ENCODE peak calls at places on chromosomes 13 and 19, in eight cellular contexts. O is colonic mucosa, A is cardiac fibroblast, F is heart left ventricle, V is BE2C, S is transverse colon, G is sigmoid colon, T is GM12865. K is an unnamed sample.

GRCh38 chr19:29311391-29311790 is 98.4 kb upstream of the UQCRFS1 start:
- DNase-seq in O (no peak), A (no peak), F (no peak), V (no peak), S (no peak), G (no peak), T (no peak), K (no peak)

GRCh38 chr19:10871711-10872550 is 578 bp downstream of the CARM1 start:
- DNase-seq in O (peak), A (peak), F (peak), V (peak), S (peak), G (peak), T (peak), K (no peak)

GRCh38 chr19:38255759-38256052 is 468 bp downstream of the PPP1R14A start:
- DNase-seq in O (peak), A (no peak), F (no peak), V (no peak), S (no peak), G (no peak), T (no peak), K (no peak)

GRCh38 chr13:51945149-51945548 is 66.1 kb downstream of the ATP7B start:
- DNase-seq in O (no peak), A (no peak), F (no peak), V (no peak), S (no peak), G (no peak), T (peak), K (no peak)

GRCh38 chr13:29439601-29440381 is 155.7 kb downstream of the SLC7A1 start:
- DNase-seq in O (no peak), A (no peak), F (no peak), V (no peak), S (no peak), G (no peak), T (no peak), K (no peak)

GRCh38 chr13:113486698-113487097 is 3.8 kb downstream of the DCUN1D2 start:
- DNase-seq in O (no peak), A (no peak), F (no peak), V (peak), S (no peak), G (no peak), T (no peak), K (no peak)

GRCh38 chr19:56837892-56838679 is 2.4 kb downstream of the PEG3 start:
- DNase-seq in O (peak), A (peak), F (peak), V (peak), S (peak), G (peak), T (no peak), K (no peak)

GRCh38 chr19:47186337-47187022 is 44.5 kb downstream of the BBC3 start:
- DNase-seq in O (no peak), A (no peak), F (no peak), V (no peak), S (peak), G (no peak), T (peak), K (no peak)

GRCh38 chr13:38301236-38301635 is 48.4 kb upstream of the UFM1 start:
- DNase-seq in O (no peak), A (no peak), F (no peak), V (no peak), S (no peak), G (no peak), T (no peak), K (no peak)

GRCh38 chr13:59318320-59318930 is 845.3 kb downstream of the DIAPH3 start:
- DNase-seq in O (peak), A (peak), F (peak), V (peak), S (peak), G (no peak), T (peak), K (peak)

GRCh38 chr13:26872444-26873173 is 112.0 kb upstream of the GPR12 start:
- DNase-seq in O (peak), A (peak), F (peak), V (peak), S (peak), G (no peak), T (peak), K (peak)

GRCh38 chr19:56637976-56638555 is 4.9 kb upstream of the SMIM17 start:
- DNase-seq in O (peak), A (peak), F (peak), V (peak), S (no peak), G (no peak), T (peak), K (peak)

GRCh38 chr13:94329754-94330551 is 149.5 kb downstream of the DCT start:
- DNase-seq in O (no peak), A (peak), F (peak), V (no peak), S (no peak), G (no peak), T (no peak), K (peak)

GRCh38 chr19:48258350-48258749 is 2.6 kb upstream of the CARD8 start:
- DNase-seq in O (no peak), A (peak), F (no peak), V (no peak), S (no peak), G (no peak), T (peak), K (no peak)

GRCh38 chr13:93963266-93964131 is 516.0 kb downstream of the DCT start:
- DNase-seq in O (no peak), A (peak), F (no peak), V (no peak), S (no peak), G (no peak), T (no peak), K (peak)

GRCh38 chr19:10289836-10290438 is at the start of gene ICAM5:
- DNase-seq in O (no peak), A (no peak), F (no peak), V (no peak), S (peak), G (no peak), T (peak), K (no peak)

GRCh38 chr19:18904334-18905057 is 8.5 kb upstream of the CERS1 start:
- DNase-seq in O (no peak), A (no peak), F (no peak), V (peak), S (no peak), G (no peak), T (no peak), K (no peak)

GRCh38 chr19:45451181-45451849 is 16.5 kb upstream of the FOSB start:
- DNase-seq in O (peak), A (peak), F (no peak), V (no peak), S (peak), G (peak), T (peak), K (no peak)

GRCh38 chr19:33752018-33752790 is 44.5 kb upstream of the KCTD15 start:
- DNase-seq in O (no peak), A (no peak), F (no peak), V (no peak), S (no peak), G (no peak), T (no peak), K (no peak)

GRCh38 chr13:108121406-108121805 is 93.9 kb downstream of the LIG4 start:
- DNase-seq in O (no peak), A (no peak), F (no peak), V (no peak), S (no peak), G (no peak), T (no peak), K (no peak)

GRCh38 chr19:16463341-16463990 is 8.3 kb downstream of the EPS15L1 start:
- DNase-seq in O (no peak), A (no peak), F (no peak), V (no peak), S (no peak), G (no peak), T (no peak), K (no peak)

GRCh38 chr13:78468546-78469060 is 134.7 kb downstream of the POU4F1 start:
- DNase-seq in O (no peak), A (no peak), F (no peak), V (no peak), S (no peak), G (no peak), T (no peak), K (no peak)

GRCh38 chr13:47426126-47426849 is 529.4 kb upstream of the HTR2A start:
- DNase-seq in O (peak), A (peak), F (peak), V (no peak), S (peak), G (peak), T (no peak), K (no peak)

GRCh38 chr13:79810671-79811070 is 329.7 kb downstream of the NDFIP2 start:
- DNase-seq in O (no peak), A (peak), F (no peak), V (no peak), S (no peak), G (no peak), T (peak), K (no peak)

GRCh38 chr19:934865-935422 is 9.1 kb downstream of the ARID3A start:
- DNase-seq in O (peak), A (peak), F (peak), V (peak), S (peak), G (peak), T (no peak), K (peak)

GRCh38 chr13:74288361-74288911 is 154.2 kb upstream of the KLF12 start:
- DNase-seq in O (peak), A (peak), F (peak), V (peak), S (peak), G (peak), T (peak), K (no peak)

GRCh38 chr13:32246468-32246867 is 68.7 kb downstream of the ZAR1L start:
- DNase-seq in O (peak), A (peak), F (peak), V (peak), S (peak), G (peak), T (peak), K (peak)
- TF ChIP-seq CTCF in O (peak), A (peak), F (peak), V (peak), S (peak), G (peak), T (peak), K (peak)

GRCh38 chr13:97257800-97258799 is 36.0 kb downstream of the MBNL2 start:
- DNase-seq in O (no peak), A (peak), F (peak), V (peak), S (no peak), G (peak), T (peak), K (peak)
- H3K4me3 ChIP-seq in O (no peak), A (no peak), F (no peak), V (no peak), S (no peak), G (no peak), T (no peak), K (no peak)

GRCh38 chr13:95677564-95678386 is 836 bp downstream of the DNAJC3 start:
- DNase-seq in O (peak), A (peak), F (no peak), V (no peak), S (peak), G (peak), T (no peak), K (no peak)
- TF ChIP-seq CTCF in O (no peak), A (no peak), F (no peak), V (no peak), S (no peak), G (no peak), T (no peak), K (no peak)

GRCh38 chr19:40640744-40641143 is 39.6 kb downstream of the LTBP4 start:
- DNase-seq in O (no peak), A (peak), F (peak), V (no peak), S (no peak), G (peak), T (no peak), K (no peak)
- H3K4me3 ChIP-seq in O (no peak), A (no peak), F (no peak), V (no peak), S (no peak), G (no peak), T (no peak), K (no peak)